ENCODE peak calls at places on chromosome 2, in ten cellular contexts. One of them, this sample, is unnamed.
A peak's percentile ranks its signal among the peaks of the same experiment; 100 is the strongest.

GRCh38 chr2:11903085-11903484 is 156.7 kb downstream of the LPIN1 start:
- DNase-seq in ACHN: no peak
- DNase-seq in AG04450: no peak
- DNase-seq in anterior cingulate cortex: no peak
- DNase-seq in upper lobe of left lung: no peak
- DNase-seq in retina: no peak
- DNase-seq in mesothelial cell of epicardium: no peak
- DNase-seq in EL: no peak
- DNase-seq in T-helper 17 cell: no peak
- DNase-seq in A172: no peak
- DNase-seq in this sample: no peak

GRCh38 chr2:11746807-11747459 is 501 bp downstream of the LPIN1 start:
- DNase-seq in ACHN: peak; percentile 31
- DNase-seq in AG04450: no peak
- DNase-seq in anterior cingulate cortex: no peak
- DNase-seq in upper lobe of left lung: no peak
- DNase-seq in retina: peak; percentile 81
- DNase-seq in mesothelial cell of epicardium: no peak
- DNase-seq in EL: peak; percentile 28
- DNase-seq in T-helper 17 cell: no peak
- DNase-seq in A172: peak; percentile 38
- DNase-seq in this sample: no peak

GRCh38 chr2:166516712-166517303 is 22.8 kb upstream of the SCN7A start:
- DNase-seq in ACHN: peak; percentile 46
- DNase-seq in AG04450: peak; percentile 18
- DNase-seq in anterior cingulate cortex: no peak
- DNase-seq in upper lobe of left lung: no peak
- DNase-seq in retina: peak; percentile 22
- DNase-seq in mesothelial cell of epicardium: no peak
- DNase-seq in EL: peak; percentile 15
- DNase-seq in T-helper 17 cell: no peak
- DNase-seq in A172: peak; percentile 52
- DNase-seq in this sample: no peak

GRCh38 chr2:158120102-158120501 is 18.4 kb downstream of the UPP2 start:
- DNase-seq in ACHN: no peak
- DNase-seq in AG04450: no peak
- DNase-seq in anterior cingulate cortex: no peak
- DNase-seq in upper lobe of left lung: no peak
- DNase-seq in retina: no peak
- DNase-seq in mesothelial cell of epicardium: no peak
- DNase-seq in EL: no peak
- DNase-seq in T-helper 17 cell: no peak
- DNase-seq in A172: no peak
- DNase-seq in this sample: no peak

GRCh38 chr2:196500686-196501431 is 138.7 kb upstream of the CCDC150 start:
- DNase-seq in ACHN: no peak
- DNase-seq in AG04450: no peak
- DNase-seq in anterior cingulate cortex: no peak
- DNase-seq in upper lobe of left lung: no peak
- DNase-seq in retina: no peak
- DNase-seq in mesothelial cell of epicardium: no peak
- DNase-seq in EL: peak; percentile 60
- DNase-seq in T-helper 17 cell: no peak
- DNase-seq in A172: peak; percentile 26
- DNase-seq in this sample: no peak

GRCh38 chr2:227228061-227228667 is 63.7 kb downstream of the COL4A3 start:
- DNase-seq in ACHN: peak; percentile 24
- DNase-seq in AG04450: no peak
- DNase-seq in anterior cingulate cortex: no peak
- DNase-seq in upper lobe of left lung: peak; percentile 56
- DNase-seq in retina: peak; percentile 21
- DNase-seq in mesothelial cell of epicardium: no peak
- DNase-seq in EL: peak; percentile 24
- DNase-seq in T-helper 17 cell: no peak
- DNase-seq in A172: peak; percentile 25
- DNase-seq in this sample: no peak

GRCh38 chr2:205141381-205141780 is 540.9 kb upstream of the NRP2 start:
- DNase-seq in ACHN: no peak
- DNase-seq in AG04450: no peak
- DNase-seq in anterior cingulate cortex: no peak
- DNase-seq in upper lobe of left lung: no peak
- DNase-seq in retina: no peak
- DNase-seq in mesothelial cell of epicardium: no peak
- DNase-seq in EL: no peak
- DNase-seq in T-helper 17 cell: no peak
- DNase-seq in A172: no peak
- DNase-seq in this sample: no peak

GRCh38 chr2:40741532-40741931 is 289.6 kb upstream of the SLC8A1 start:
- DNase-seq in ACHN: no peak
- DNase-seq in AG04450: no peak
- DNase-seq in anterior cingulate cortex: no peak
- DNase-seq in upper lobe of left lung: no peak
- DNase-seq in retina: no peak
- DNase-seq in mesothelial cell of epicardium: no peak
- DNase-seq in EL: peak; percentile 41
- DNase-seq in T-helper 17 cell: no peak
- DNase-seq in A172: no peak
- DNase-seq in this sample: no peak

GRCh38 chr2:5914831-5915611 is 222.8 kb downstream of the SOX11 start:
- DNase-seq in ACHN: peak; percentile 68
- DNase-seq in AG04450: peak; percentile 68
- DNase-seq in anterior cingulate cortex: no peak
- DNase-seq in upper lobe of left lung: no peak
- DNase-seq in retina: peak; percentile 63
- DNase-seq in mesothelial cell of epicardium: peak; percentile 51
- DNase-seq in EL: no peak
- DNase-seq in T-helper 17 cell: no peak
- DNase-seq in A172: peak; percentile 95
- DNase-seq in this sample: no peak

This sample was measured in T-helper 1 cell.